ENCODE peak calls at places on chromosomes 3 and 15, in four cellular contexts. T is MM.1S, G is A549, R is endothelial cell. N is an unnamed sample.

GRCh38 chr3:52704611-52705437 is 767 bp downstream of the GLT8D1 start:
- DNase-seq in T (peak; percentile 50), G (peak; percentile 12), R (peak; percentile 7), N (peak; percentile 32)

GRCh38 chr3:136898954-136899353 is 36.9 kb downstream of the NCK1 start:
- DNase-seq in T (no peak), G (no peak), R (no peak), N (no peak)

GRCh38 chr15:99305761-99306505 is 54.7 kb downstream of the LRRC28 start:
- DNase-seq in T (no peak), G (peak; percentile 72), R (no peak), N (no peak)

GRCh38 chr15:49620174-49620573 is 444 bp downstream of the FAM227B start:
- DNase-seq in T (peak; percentile 27), G (peak; percentile 7), R (no peak), N (no peak)

GRCh38 chr3:194572944-194573491 is 60.2 kb downstream of the TMEM44 start:
- DNase-seq in T (no peak), G (no peak), R (no peak), N (no peak)

GRCh38 chr15:90972133-90972532 is 17.4 kb downstream of the RCCD1 start:
- DNase-seq in T (no peak), G (no peak), R (no peak), N (no peak)

GRCh38 chr3:111903067-111903511 is 44.0 kb downstream of the PHLDB2 start:
- DNase-seq in T (no peak), G (peak; percentile 82), R (no peak), N (no peak)

GRCh38 chr15:45179221-45179985 is 8.4 kb downstream of the SHF start:
- DNase-seq in T (peak; percentile 27), G (peak; percentile 43), R (peak; percentile 37), N (peak; percentile 66)

GRCh38 chr15:90232196-90232595 is 1.5 kb downstream of the CIB1 start:
- DNase-seq in T (no peak), G (no peak), R (no peak), N (peak; percentile 37)

GRCh38 chr3:21405671-21406667 is 345.0 kb downstream of the ZNF385D start:
- DNase-seq in T (no peak), G (no peak), R (no peak), N (no peak)

GRCh38 chr15:75904241-75904631 is 558 bp downstream of the FBXO22 start:
- DNase-seq in T (peak; percentile 55), G (peak; percentile 59), R (peak; percentile 37), N (peak; percentile 60)

GRCh38 chr15:41791970-41792637 is 17.8 kb downstream of the MAPKBP1 start:
- DNase-seq in T (no peak), G (no peak), R (no peak), N (no peak)

GRCh38 chr3:136444581-136444980 is 194.4 kb downstream of the PCCB start:
- DNase-seq in T (no peak), G (no peak), R (no peak), N (no peak)

GRCh38 chr3:46423588-46423987 is 16.5 kb downstream of the CCRL2 start:
- DNase-seq in T (no peak), G (no peak), R (no peak), N (no peak)

GRCh38 chr15:93987068-93987467 is 244.3 kb upstream of the MCTP2 start:
- DNase-seq in T (peak; percentile 49), G (no peak), R (no peak), N (no peak)

GRCh38 chr3:184380627-184381260 is 890 bp downstream of the CHRD start:
- DNase-seq in T (no peak), G (no peak), R (no peak), N (peak; percentile 44)

GRCh38 chr3:181912384-181912783 is 200.7 kb downstream of the SOX2 start:
- DNase-seq in T (no peak), G (no peak), R (no peak), N (no peak)

GRCh38 chr15:61479601-61480000 is 250.5 kb upstream of the RORA start:
- DNase-seq in T (no peak), G (no peak), R (no peak), N (no peak)

GRCh38 chr3:195080571-195081141 is 190.3 kb downstream of the XXYLT1 start:
- DNase-seq in T (no peak), G (no peak), R (no peak), N (no peak)

GRCh38 chr15:76991048-76991447 is 3.9 kb upstream of the PSTPIP1 start:
- DNase-seq in T (no peak), G (no peak), R (no peak), N (no peak)

GRCh38 chr3:143207338-143207961 is 87.9 kb downstream of the CHST2 start:
- DNase-seq in T (peak; percentile 84), G (peak; percentile 10), R (no peak), N (peak; percentile 57)

GRCh38 chr15:85793641-85794597 is 806 bp downstream of the KLHL25 start:
- DNase-seq in T (peak; percentile 28), G (no peak), R (peak; percentile 50), N (peak; percentile 64)

GRCh38 chr15:63556246-63556645 is 40.9 kb upstream of the FBXL22 start:
- DNase-seq in T (no peak), G (no peak), R (no peak), N (no peak)

GRCh38 chr15:67611803-67612369 is 69.4 kb downstream of the MAP2K5 start:
- DNase-seq in T (no peak), G (no peak), R (no peak), N (no peak)

GRCh38 chr3:11591006-11591360 is 52.7 kb downstream of the VGLL4 start:
- DNase-seq in T (no peak), G (no peak), R (no peak), N (no peak)

GRCh38 chr3:10957976-10958749 is 34.4 kb upstream of the SLC6A1 start:
- DNase-seq in T (no peak), G (no peak), R (no peak), N (no peak)

GRCh38 chr3:185900228-185900627 is 37.6 kb downstream of the TRA2B start:
- DNase-seq in T (peak; percentile 49), G (peak; percentile 68), R (no peak), N (no peak)

GRCh38 chr3:151166161-151166560 is 36.9 kb downstream of the GPR171 start:
- DNase-seq in T (no peak), G (peak; percentile 7), R (no peak), N (peak; percentile 16)
- TF ChIP-seq CTCF in T (peak; percentile 24), G (peak; percentile 23), R (peak; percentile 44), N (no peak)

DNA sequence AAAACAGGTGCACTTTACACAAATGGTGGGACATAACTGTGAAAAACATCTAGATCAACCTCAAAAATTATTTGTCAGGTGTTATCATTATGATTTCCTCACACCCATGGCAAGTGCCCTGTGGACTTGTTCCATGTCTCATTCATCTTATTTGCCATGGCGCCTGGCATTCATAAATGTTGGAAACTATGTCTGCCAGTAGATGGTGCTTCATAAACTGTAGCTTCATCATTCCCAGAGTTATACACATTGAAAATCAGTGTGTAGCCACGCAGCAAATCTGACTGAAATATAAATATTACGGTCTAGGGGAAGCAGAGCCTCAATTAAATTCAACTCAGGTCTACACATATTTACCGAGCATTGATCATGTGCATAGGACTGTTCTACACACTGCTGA is 90.7 kb downstream of the IMPG2 start:
- DNase-seq in T (no peak), G (peak; percentile 14), R (no peak), N (no peak)
- TF ChIP-seq CTCF in T (no peak), G (no peak), R (no peak), N (no peak)

DNA sequence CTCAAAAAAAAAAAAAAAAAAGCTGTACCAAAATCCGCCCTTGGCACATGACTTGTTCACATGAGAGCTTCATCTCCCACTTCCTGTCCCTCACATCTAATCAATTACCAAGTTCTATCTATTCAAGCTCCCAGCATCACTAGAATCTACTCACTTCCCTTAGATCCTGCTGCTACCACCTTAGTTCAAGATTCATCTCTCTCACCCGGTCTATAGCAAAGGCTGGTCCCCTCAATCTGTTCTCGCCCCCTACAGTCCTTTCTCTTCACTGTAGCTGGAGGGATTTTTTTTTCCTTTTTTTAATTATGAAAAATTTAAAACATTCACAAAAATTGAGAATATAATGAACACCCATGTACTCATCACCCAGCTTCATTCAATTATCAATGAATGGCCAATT is 16.7 kb upstream of the GPR160 start:
- DNase-seq in T (no peak), G (no peak), R (no peak), N (no peak)
- TF ChIP-seq CTCF in T (no peak), G (no peak), R (no peak), N (no peak)

DNA sequence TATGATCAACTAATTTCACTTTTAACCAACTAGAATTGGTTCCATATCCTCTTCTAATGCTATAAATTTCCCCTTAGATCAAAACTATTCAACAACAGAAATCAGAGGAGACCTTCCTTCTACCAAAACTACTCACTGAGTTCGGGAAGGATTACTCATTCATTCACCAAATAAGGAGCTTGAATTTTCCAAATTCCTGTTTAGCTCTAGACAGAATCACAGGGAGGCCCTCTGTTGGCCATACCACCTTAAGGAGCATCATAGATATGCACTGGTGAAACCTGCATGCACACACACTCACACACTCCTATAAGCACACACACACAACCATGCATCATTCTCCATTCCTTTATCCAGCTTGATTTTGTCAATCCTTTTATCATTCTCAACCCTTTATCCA is 49.0 kb downstream of the SUCLG2 start:
- DNase-seq in T (no peak), G (peak; percentile 59), R (no peak), N (no peak)
- TF ChIP-seq CTCF in T (no peak), G (peak; percentile 27), R (no peak), N (no peak)

GRCh38 chr3:13349823-13350222 is 70.3 kb downstream of the NUP210 start:
- DNase-seq in T (no peak), G (no peak), R (no peak), N (no peak)

GRCh38 chr3:13357074-13357473 is 63.0 kb downstream of the NUP210 start:
- DNase-seq in T (no peak), G (no peak), R (no peak), N (no peak)

GRCh38 chr3:13358051-13358450 is 62.1 kb downstream of the NUP210 start:
- DNase-seq in T (no peak), G (no peak), R (no peak), N (no peak)

GRCh38 chr3:13352621-13353131 is 67.4 kb downstream of the NUP210 start:
- DNase-seq in T (no peak), G (peak; percentile 12), R (no peak), N (peak; percentile 50)

GRCh38 chr3:13353936-13354542 is 66.1 kb downstream of the NUP210 start:
- DNase-seq in T (no peak), G (peak; percentile 15), R (peak; percentile 52), N (no peak)
- TF ChIP-seq CTCF in T (no peak), G (peak; percentile 32), R (no peak), N (no peak)

GRCh38 chr3:12815719-12816118 is 19.2 kb downstream of the CAND2 start:
- DNase-seq in T (no peak), G (no peak), R (no peak), N (no peak)
- TF ChIP-seq CTCF in T (no peak), G (no peak), R (no peak), N (no peak)

N was measured in GM13976.